ENCODE peak calls at places on chromosomes 4 and X, in six cellular contexts. F, Y, A, M, K and J are unnamed samples.

GRCh38 chr4:182010876-182011275 is 232.3 kb upstream of the TENM3 start:
- DNase-seq in A (no peak), K (no peak), M (no peak), Y (peak; percentile 91), F (no peak), J (peak; percentile 21)

GRCh38 chr4:119025916-119026661 is 109.5 kb upstream of the MYOZ2 start:
- DNase-seq in Y (peak; percentile 91), M (peak; percentile 38), K (peak; percentile 46), A (no peak), F (peak; percentile 78), J (peak; percentile 90)

GRCh38 chr4:57658673-57659072 is 548.5 kb upstream of the IGFBP7 start:
- DNase-seq in Y (no peak), F (no peak), K (no peak), A (no peak), M (no peak), J (no peak)

GRCh38 chr4:6929735-6930464 is 20.3 kb downstream of the TBC1D14 start:
- DNase-seq in K (peak; percentile 49), M (no peak), F (no peak), A (no peak), Y (no peak), J (no peak)

GRCh38 chr4:156705291-156705690 is 266.3 kb downstream of the PDGFC start:
- DNase-seq in F (no peak), M (no peak), K (no peak), A (no peak), Y (peak; percentile 79), J (peak; percentile 20)

GRCh38 chr4:61770456-61770855 is 570.3 kb downstream of the ADGRL3 start:
- DNase-seq in K (no peak), A (no peak), Y (no peak), M (no peak), F (no peak), J (no peak)

GRCh38 chr4:80197601-80198444 is 520 bp downstream of the PRDM8 start:
- DNase-seq in F (no peak), M (no peak), A (no peak), K (no peak), Y (peak; percentile 39), J (no peak)

GRCh38 chr4:188623314-188623854 is 484.1 kb downstream of the TRIML1 start:
- DNase-seq in F (no peak), M (no peak), K (no peak), A (no peak), Y (no peak), J (no peak)

GRCh38 chr4:1326751-1327525 is 20.1 kb upstream of the UVSSA start:
- DNase-seq in A (no peak), Y (no peak), M (no peak), K (no peak), F (no peak), J (no peak)

GRCh38 chr4:13537011-13537831 is 7.1 kb downstream of the NKX3-2 start:
- DNase-seq in Y (no peak), A (no peak), K (no peak), M (no peak), F (no peak), J (no peak)

GRCh38 chr4:105092356-105092755 is 54.3 kb upstream of the TET2 start:
- DNase-seq in M (no peak), F (no peak), A (no peak), Y (peak; percentile 90), K (no peak), J (peak; percentile 41)

GRCh38 chr4:13403833-13404232 is 80.3 kb downstream of the RAB28 start:
- DNase-seq in M (no peak), A (no peak), F (no peak), K (no peak), Y (no peak), J (no peak)

GRCh38 chrX:30702736-30703135 is 49.5 kb downstream of the GK start:
- DNase-seq in A (no peak), K (no peak), Y (peak; percentile 80), M (no peak), F (no peak), J (peak; percentile 40)
- H3K4me3 ChIP-seq in A (no peak overlapping the region), K (no peak overlapping the region), Y (no peak overlapping the region), M (no peak overlapping the region), F (no peak overlapping the region), J (no peak overlapping the region)

DNA sequence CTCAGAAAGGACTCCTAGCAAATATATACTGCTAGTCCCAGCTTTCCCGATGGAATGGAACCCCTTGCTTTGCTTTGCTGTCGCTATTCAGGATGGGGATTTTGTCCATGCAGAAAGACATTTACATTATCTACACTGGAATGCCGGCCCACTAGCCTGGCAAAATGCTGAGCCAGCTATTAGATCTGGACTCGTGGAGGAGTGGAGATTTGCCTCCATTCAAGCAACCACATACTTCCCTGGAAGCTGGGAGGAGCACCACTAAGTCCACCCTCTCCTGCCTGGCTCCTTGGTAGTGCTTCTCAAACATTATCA is 24.1 kb upstream of the APLN start:
- DNase-seq in K (no peak), F (no peak), A (no peak), Y (no peak), M (no peak), J (no peak)
- H3K4me3 ChIP-seq in K (no peak overlapping the region), F (peak overlapping the region; percentile 47), A (peak overlapping the region; percentile 47), Y (no peak overlapping the region), M (peak overlapping the region; percentile 45), J (no peak overlapping the region)

GRCh38 chr4:46979283-46979682 is 14.1 kb downstream of the GABRA4 start:
- DNase-seq in K (no peak), F (no peak), Y (no peak), M (no peak), A (no peak), J (no peak)

GRCh38 chr4:46975144-46975543 is 18.2 kb downstream of the GABRA4 start:
- DNase-seq in K (no peak), Y (no peak), M (no peak), F (no peak), A (no peak), J (no peak)

GRCh38 chr4:46977245-46977644 is 16.1 kb downstream of the GABRA4 start:
- DNase-seq in A (no peak), K (no peak), Y (no peak), M (no peak), F (no peak), J (no peak)

GRCh38 chr4:46975841-46976551 is 17.4 kb downstream of the GABRA4 start:
- DNase-seq in A (no peak), Y (no peak), M (no peak), K (no peak), F (no peak), J (no peak)
- H3K4me3 ChIP-seq in A (no peak overlapping the region), Y (no peak overlapping the region), M (no peak overlapping the region), K (no peak overlapping the region), F (no peak overlapping the region), J (no peak overlapping the region)

GRCh38 chrX:37686979-37687378 is 1.4 kb downstream of the XK start:
- DNase-seq in F (no peak), K (no peak), M (no peak), Y (no peak), A (no peak), J (no peak)

GRCh38 chrX:37684426-37684825 is 1.2 kb upstream of the XK start:
- DNase-seq in M (no peak), A (no peak), F (no peak), Y (no peak), K (no peak), J (no peak)

GRCh38 chrX:37684918-37685317 is 673 bp upstream of the XK start:
- DNase-seq in M (no peak), Y (no peak), A (no peak), K (no peak), F (no peak), J (no peak)

GRCh38 chrX:37685452-37686347 is at the start of gene XK:
- DNase-seq in K (peak; percentile 65), A (peak; percentile 5), F (peak; percentile 76), Y (peak; percentile 20), M (peak; percentile 2), J (no peak)

DNA sequence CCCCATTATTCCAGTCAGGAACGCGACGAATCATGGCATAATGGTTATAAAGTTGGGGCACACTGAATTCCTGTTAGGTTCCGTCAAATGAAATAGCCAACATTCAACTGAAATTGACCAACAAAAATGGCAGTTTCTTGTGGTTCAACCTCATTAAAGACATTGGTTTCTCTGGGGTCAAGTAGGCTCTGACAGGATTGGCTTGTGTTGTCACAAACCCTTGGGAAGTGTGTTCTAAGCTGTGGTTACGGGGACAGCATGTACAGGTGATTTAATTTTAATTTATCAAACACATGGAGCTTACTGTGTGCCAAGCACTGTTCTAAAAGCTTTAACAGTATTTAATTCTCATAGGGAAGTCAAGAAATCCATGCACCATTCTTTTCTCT is 751 bp downstream of the XK start:
- DNase-seq in A (no peak), Y (no peak), K (no peak), M (no peak), F (no peak), J (no peak)
- H3K4me3 ChIP-seq in A (no peak overlapping the region), Y (no peak overlapping the region), K (no peak overlapping the region), M (peak overlapping the region; percentile 54), F (peak overlapping the region; percentile 68), J (no peak overlapping the region)

DNA sequence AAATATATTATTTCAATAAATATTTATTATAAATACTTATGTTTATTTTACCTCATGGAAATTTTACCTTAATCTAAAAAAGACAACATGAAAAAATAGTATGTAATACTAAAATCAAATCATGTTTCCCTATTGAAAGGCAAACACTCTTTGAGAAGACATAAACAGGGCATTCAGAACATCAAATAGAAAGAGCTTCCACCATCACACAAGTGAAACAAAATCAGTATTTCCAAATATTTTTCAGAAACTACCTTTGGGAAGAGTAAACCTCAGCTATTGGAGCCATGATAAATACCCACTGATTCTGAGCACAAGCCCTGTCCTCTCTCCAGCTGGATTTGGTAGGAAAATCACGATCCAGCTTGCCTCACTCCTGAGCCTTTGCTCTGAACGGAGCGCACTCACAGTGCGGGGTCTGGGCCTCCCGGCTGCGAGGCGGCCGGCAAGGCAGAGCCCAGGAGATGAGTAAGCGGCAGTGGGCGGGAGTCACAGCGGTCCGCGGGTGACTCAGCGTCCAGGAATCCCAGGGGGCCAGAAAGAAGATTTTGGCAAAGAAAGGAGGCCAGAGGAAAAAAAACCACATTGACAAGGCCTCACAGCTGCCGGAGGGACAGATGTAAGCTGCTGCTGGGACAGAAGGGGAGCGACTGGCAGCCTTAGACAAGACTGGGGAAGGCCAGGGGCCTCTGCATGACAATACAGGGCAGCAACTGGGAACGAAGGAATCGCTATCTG is 14.7 kb upstream of the ANXA5 start:
- DNase-seq in F (peak; percentile 92), A (no peak), Y (peak; percentile 97), M (peak; percentile 65), K (peak; percentile 92), J (peak; percentile 86)
- H3K4me3 ChIP-seq in F (peak overlapping the region; percentile 35), A (no peak overlapping the region), Y (peak overlapping the region; percentile 5), M (peak overlapping the region; percentile 16), K (peak overlapping the region; percentile 21), J (no peak overlapping the region)

GRCh38 chr4:135834471-135834870 is 1632.9 kb upstream of the PABPC4L start:
- DNase-seq in F (no peak), A (no peak), M (no peak), K (no peak), Y (no peak), J (no peak)

GRCh38 chr4:135833529-135833928 is 1631.9 kb upstream of the PABPC4L start:
- DNase-seq in F (no peak), A (no peak), K (no peak), M (no peak), Y (no peak), J (no peak)

GRCh38 chr4:135840781-135841180 is 1639.2 kb upstream of the PABPC4L start:
- DNase-seq in A (no peak), M (no peak), Y (no peak), K (no peak), F (no peak), J (no peak)

GRCh38 chr4:135839712-135840111 is 1638.1 kb upstream of the PABPC4L start:
- DNase-seq in Y (no peak), M (no peak), A (no peak), K (no peak), F (no peak), J (no peak)

GRCh38 chr4:135838889-135839288 is 1637.3 kb upstream of the PABPC4L start:
- DNase-seq in Y (peak; percentile 57), M (peak; percentile 1), K (no peak), F (no peak), A (no peak), J (no peak)
- H3K4me3 ChIP-seq in Y (no peak overlapping the region), M (no peak overlapping the region), K (no peak overlapping the region), F (no peak overlapping the region), A (no peak overlapping the region), J (no peak overlapping the region)